ENCODE peak calls at places on chromosomes 5 and 9, in eight cellular contexts. T, G, F, U, S, R, O and X are unnamed samples.

GRCh38 chr5:151296478-151296830 is 7.1 kb downstream of the SLC36A3 start:
- DNase-seq in T (no peak), G (no peak), F (no peak), U (no peak), S (no peak), R (no peak), O (no peak), X (no peak)

GRCh38 chr5:53418844-53419243 is 61.6 kb upstream of the FST start:
- DNase-seq in T (no peak), G (no peak), F (peak; percentile 99), U (no peak), S (peak; percentile 98), R (no peak), O (no peak), X (no peak)

GRCh38 chr9:96009690-96010477 is 134.4 kb downstream of the ERCC6L2 start:
- DNase-seq in T (peak; percentile 69), G (peak; percentile 37), F (no peak), U (no peak), S (no peak), R (no peak), O (no peak), X (no peak)

GRCh38 chr9:68507796-68508145 is 32.9 kb downstream of the TMEM252 start:
- DNase-seq in T (no peak), G (no peak), F (no peak), U (no peak), S (no peak), R (no peak), O (no peak), X (no peak)

GRCh38 chr5:16585028-16585667 is 31.6 kb downstream of the RETREG1 start:
- DNase-seq in T (no peak), G (no peak), F (no peak), U (no peak), S (no peak), R (no peak), O (no peak), X (no peak)

GRCh38 chr9:4443439-4443838 is 46.8 kb upstream of the SLC1A1 start:
- DNase-seq in T (no peak), G (no peak), F (no peak), U (no peak), S (no peak), R (no peak), O (no peak), X (no peak)

GRCh38 chr5:14190194-14191164 is 47.3 kb downstream of the TRIO start:
- DNase-seq in T (no peak), G (no peak), F (peak; percentile 99), U (peak; percentile 37), S (peak; percentile 99), R (peak; percentile 33), O (no peak), X (no peak)

GRCh38 chr5:176542596-176543427 is 5.6 kb upstream of the RNF44 start:
- DNase-seq in T (peak; percentile 26), G (no peak), F (peak; percentile 23), U (no peak), S (no peak), R (no peak), O (no peak), X (no peak)

GRCh38 chr5:88761269-88761880 is 121.6 kb downstream of the MEF2C start:
- DNase-seq in T (no peak), G (no peak), F (peak; percentile 51), U (no peak), S (peak; percentile 55), R (no peak), O (no peak), X (no peak)

GRCh38 chr5:115459844-115460243 is 84.7 kb downstream of the FEM1C start:
- DNase-seq in T (no peak), G (no peak), F (peak; percentile 61), U (no peak), S (peak; percentile 72), R (no peak), O (no peak), X (no peak)

GRCh38 chr9:105449081-105449480 is 1.2 kb downstream of the FSD1L start:
- DNase-seq in T (no peak), G (no peak), F (peak; percentile 49), U (no peak), S (peak; percentile 53), R (no peak), O (no peak), X (no peak)

GRCh38 chr5:171523781-171524180 is 104.3 kb downstream of the FGF18 start:
- DNase-seq in T (no peak), G (no peak), F (no peak), U (no peak), S (no peak), R (no peak), O (no peak), X (no peak)

GRCh38 chr5:153490124-153491085 is at the start of gene GRIA1:
- DNase-seq in T (no peak), G (no peak), F (peak; percentile 9), U (no peak), S (no peak), R (no peak), O (no peak), X (no peak)

GRCh38 chr9:95508242-95508967 is 8.4 kb downstream of the PTCH1 start:
- DNase-seq in T (peak; percentile 12), G (no peak), F (no peak), U (no peak), S (peak; percentile 26), R (no peak), O (no peak), X (no peak)

GRCh38 chr5:34494111-34494755 is 161.9 kb upstream of the RAI14 start:
- DNase-seq in T (no peak), G (no peak), F (peak; percentile 87), U (no peak), S (peak; percentile 78), R (no peak), O (no peak), X (no peak)

GRCh38 chr5:165076686-165077085 is 1571.3 kb downstream of the MAT2B start:
- DNase-seq in T (no peak), G (no peak), F (no peak), U (no peak), S (no peak), R (no peak), O (no peak), X (no peak)

GRCh38 chr9:613771-614347 is 227.6 kb upstream of the DMRT1 start:
- DNase-seq in T (peak; percentile 24), G (no peak), F (peak; percentile 91), U (peak; percentile 12), S (peak; percentile 94), R (peak; percentile 8), O (peak; percentile 76), X (no peak)

GRCh38 chr9:118644066-118644465 is 725.2 kb downstream of the BRINP1 start:
- DNase-seq in T (no peak), G (no peak), F (no peak), U (no peak), S (no peak), R (no peak), O (no peak), X (no peak)

GRCh38 chr5:8012131-8012977 is 143.4 kb downstream of the MTRR start:
- DNase-seq in T (no peak), G (no peak), F (no peak), U (no peak), S (no peak), R (no peak), O (no peak), X (no peak)

GRCh38 chr5:128708841-128709240 is 170.8 kb upstream of the FBN2 start:
- DNase-seq in T (no peak), G (no peak), F (no peak), U (no peak), S (no peak), R (no peak), O (no peak), X (no peak)

GRCh38 chr5:137615171-137615775 is 116.1 kb upstream of the SPOCK1 start:
- DNase-seq in T (no peak), G (no peak), F (no peak), U (no peak), S (no peak), R (no peak), O (no peak), X (no peak)

GRCh38 chr5:75574791-75575190 is 36.5 kb upstream of the ANKDD1B start:
- DNase-seq in T (no peak), G (no peak), F (peak; percentile 18), U (no peak), S (peak; percentile 49), R (no peak), O (no peak), X (no peak)

GRCh38 chr9:36142510-36143161 is 6.1 kb downstream of the GLIPR2 start:
- DNase-seq in T (no peak), G (no peak), F (no peak), U (no peak), S (no peak), R (no peak), O (no peak), X (no peak)